ENCODE peak calls at places on chromosomes 7 and 10, in nine cellular contexts. T is heart right ventricle, A is ovary, V is ascending aorta, F is bronchial epithelial cell, C is GM06990, I is brain microvascular endothelial cell, J is aorta, P is upper lobe of right lung. G is an unnamed sample. For H3K27me3 and H3K36me3, the result is how much of the 10 kb centered on the place peaks cover.

GRCh38 chr10:609868-610545 is 79.5 kb downstream of the DIP2C start:
- DNase-seq in F (no peak), C (no peak), V (no peak), A (no peak), P (no peak), J (peak), I (no peak), T (no peak), G (no peak)

GRCh38 chr10:34598972-34599371 is 216.1 kb downstream of the PARD3 start:
- DNase-seq in J (no peak), P (no peak), T (no peak), A (no peak), V (no peak), C (no peak), I (peak), F (no peak), G (no peak)

GRCh38 chr10:52706347-52707070 is 66.1 kb downstream of the MBL2 start:
- DNase-seq in I (no peak), P (no peak), V (no peak), T (no peak), J (no peak), C (no peak), F (no peak), A (no peak), G (no peak)

GRCh38 chr7:116948934-116949333 is 4.4 kb upstream of the ST7 start:
- DNase-seq in T (peak), P (no peak), F (no peak), J (no peak), A (no peak), V (no peak), C (no peak), I (no peak), G (peak)

GRCh38 chr10:34760606-34761005 is 54.5 kb downstream of the PARD3 start:
- DNase-seq in V (no peak), F (peak), J (no peak), T (no peak), C (no peak), P (no peak), I (no peak), A (no peak), G (no peak)

GRCh38 chr7:149294641-149295480 is 32.9 kb downstream of the ZNF783 start:
- DNase-seq in V (peak), C (no peak), T (no peak), P (peak), I (no peak), J (no peak), F (no peak), A (no peak), G (no peak)

GRCh38 chr7:157554393-157555238 is 217.8 kb downstream of the DNAJB6 start:
- DNase-seq in V (peak), P (peak), A (no peak), J (no peak), I (no peak), C (no peak), F (no peak), T (no peak), G (no peak)

GRCh38 chr7:30988346-30989005 is 24.7 kb downstream of the GHRHR start:
- DNase-seq in J (no peak), P (peak), A (peak), C (no peak), F (no peak), I (no peak), T (no peak), V (no peak), G (peak)

GRCh38 chr10:43867667-43868361 is 219.1 kb upstream of the ZNF32 start:
- DNase-seq in I (peak), P (no peak), C (no peak), J (no peak), A (no peak), F (no peak), V (no peak), T (no peak), G (no peak)

GRCh38 chr7:69586315-69586714 is 12.0 kb upstream of the AUTS2 start:
- DNase-seq in I (no peak), V (no peak), F (no peak), C (no peak), P (no peak), T (no peak), J (no peak), A (no peak), G (no peak)

GRCh38 chr7:16528520-16528919 is 1.9 kb downstream of the LRRC72 start:
- DNase-seq in F (peak), A (no peak), I (peak), J (no peak), T (no peak), V (no peak), P (no peak), C (no peak), G (no peak)

GRCh38 chr7:139681812-139682135 is 96.0 kb downstream of the HIPK2 start:
- DNase-seq in I (no peak), C (no peak), V (no peak), F (no peak), T (no peak), A (no peak), J (no peak), P (no peak), G (no peak)

GRCh38 chr7:44466300-44467216 is 23.9 kb downstream of the NUDCD3 start:
- DNase-seq in V (no peak), C (no peak), T (no peak), J (no peak), F (no peak), P (no peak), A (no peak), I (peak), G (no peak)

GRCh38 chr7:96739609-96740008 is 30.0 kb upstream of the SEM1 start:
- DNase-seq in J (no peak), T (no peak), I (no peak), C (no peak), A (no peak), P (no peak), F (no peak), V (no peak), G (no peak)

GRCh38 chr7:149330914-149331567 is 69.0 kb downstream of the ZNF783 start:
- DNase-seq in A (no peak), F (peak), J (no peak), T (no peak), I (no peak), P (no peak), V (no peak), C (no peak), G (no peak)

GRCh38 chr7:150367677-150368097 is 935 bp upstream of the REPIN1 start:
- DNase-seq in V (no peak), I (no peak), J (no peak), T (no peak), P (no peak), F (peak), A (no peak), C (no peak), G (no peak)

GRCh38 chr10:86868353-86868752 is 89.1 kb downstream of the MMRN2 start:
- DNase-seq in P (no peak), I (peak), F (no peak), T (peak), C (no peak), A (peak), J (no peak), V (peak), G (no peak)

GRCh38 chr7:111730476-111731300 is 168.4 kb upstream of the IMMP2L start:
- DNase-seq in I (no peak), F (peak), P (no peak), J (no peak), T (no peak), A (no peak), V (no peak), C (no peak), G (no peak)

GRCh38 chr10:133364645-133365431 is 7.0 kb upstream of the FUOM start:
- DNase-seq in P (no peak), A (no peak), F (no peak), J (no peak), C (no peak), T (no peak), V (no peak), I (no peak), G (no peak)

GRCh38 chr7:127799535-127800305 is 147.7 kb downstream of the SND1 start:
- DNase-seq in T (no peak), J (no peak), A (no peak), V (no peak), F (no peak), P (no peak), I (no peak), C (no peak), G (peak)

GRCh38 chr7:28488061-28488791 is 75.9 kb downstream of the CREB5 start:
- DNase-seq in T (no peak), P (no peak), V (no peak), F (peak), A (no peak), C (no peak), I (no peak), J (no peak), G (peak)

GRCh38 chr7:78019457-78020130 is 221.0 kb downstream of the PHTF2 start:
- DNase-seq in C (peak), I (peak), A (peak), F (peak), J (peak), V (peak), P (peak), T (peak), G (peak)

GRCh38 chr7:44608916-44609648 is 2.7 kb downstream of the OGDH start:
- DNase-seq in F (no peak), C (no peak), J (no peak), T (no peak), V (no peak), A (no peak), I (no peak), P (no peak), G (no peak)

GRCh38 chr10:45058580-45058979 is 57.9 kb downstream of the ZNF22 start:
- DNase-seq in A (no peak), P (no peak), T (no peak), J (no peak), C (no peak), I (no peak), V (no peak), F (peak), G (no peak)

GRCh38 chr10:97679594-97679993 is 7.4 kb downstream of the AVPI1 start:
- DNase-seq in I (no peak), P (no peak), T (no peak), V (no peak), J (no peak), F (no peak), A (no peak), C (no peak), G (no peak)

GRCh38 chr10:17682236-17682946 is 38.4 kb downstream of the STAM start:
- DNase-seq in F (peak), T (no peak), I (no peak), V (no peak), J (no peak), A (no peak), P (no peak), C (no peak), G (no peak)

GRCh38 chr7:67621704-67622103 is 625.1 kb downstream of the TYW1 start:
- DNase-seq in A (no peak), T (no peak), P (no peak), F (no peak), J (no peak), I (no peak), C (no peak), V (no peak), G (no peak)

GRCh38 chr7:156194813-156195212 is 382.6 kb upstream of the SHH start:
- DNase-seq in T (no peak), P (no peak), J (no peak), F (no peak), C (no peak), V (no peak), A (no peak), I (no peak), G (no peak)

GRCh38 chr7:30841025-30841735 is 70.0 kb downstream of the MINDY4 start:
- DNase-seq in P (no peak), C (no peak), J (peak), I (no peak), V (peak), A (no peak), T (no peak), F (no peak), G (no peak)

GRCh38 chr7:28774529-28775057 is 183.5 kb downstream of the TRIL start:
- DNase-seq in J (no peak), A (no peak), T (no peak), I (no peak), P (no peak), F (no peak), C (no peak), V (no peak), G (no peak)

GRCh38 chr7:140506788-140507464 is 27.6 kb upstream of the MKRN1 start:
- DNase-seq in T (peak), V (peak), A (peak), C (no peak), F (peak), P (no peak), I (peak), J (peak), G (peak)

GRCh38 chr10:21304198-21304597 is 221.3 kb downstream of the SKIDA1 start:
- DNase-seq in P (no peak), I (no peak), J (no peak), F (peak), C (no peak), A (no peak), T (no peak), V (no peak), G (no peak)

GRCh38 chr10:132765435-132765834 is 20.5 kb downstream of the NKX6-2 start:
- DNase-seq in J (no peak), A (no peak), F (no peak), C (no peak), P (no peak), V (no peak), I (no peak), T (no peak), G (no peak)

GRCh38 chr7:151137841-151138540 is 29.5 kb downstream of the GBX1 start:
- DNase-seq in C (no peak), F (no peak), I (no peak), V (peak), P (peak), J (no peak), A (peak), T (no peak), G (no peak)

GRCh38 chr10:77422491-77423338 is 214.9 kb downstream of the KCNMA1 start:
- DNase-seq in C (no peak), T (no peak), J (no peak), F (no peak), V (no peak), I (peak), A (peak), P (no peak), G (peak)

GRCh38 chr7:66974986-66975590 is 20.3 kb downstream of the SBDS start:
- DNase-seq in C (no peak), V (no peak), P (no peak), F (no peak), I (no peak), A (no peak), T (no peak), J (no peak), G (no peak)

GRCh38 chr10:60286436-60287023 is 103.1 kb downstream of the ANK3 start:
- DNase-seq in J (no peak), C (no peak), F (no peak), T (no peak), A (no peak), V (no peak), P (no peak), I (no peak), G (no peak)

GRCh38 chr10:75033399-75034130 is 77.9 kb upstream of the SAMD8 start:
- DNase-seq in P (no peak), J (no peak), F (no peak), I (no peak), V (no peak), A (no peak), T (peak), C (no peak), G (no peak)

GRCh38 chr7:25031432-25031831 is 51.5 kb upstream of the OSBPL3 start:
- DNase-seq in I (no peak), F (no peak), A (no peak), J (no peak), V (no peak), C (no peak), P (no peak), T (no peak), G (no peak)

DNA sequence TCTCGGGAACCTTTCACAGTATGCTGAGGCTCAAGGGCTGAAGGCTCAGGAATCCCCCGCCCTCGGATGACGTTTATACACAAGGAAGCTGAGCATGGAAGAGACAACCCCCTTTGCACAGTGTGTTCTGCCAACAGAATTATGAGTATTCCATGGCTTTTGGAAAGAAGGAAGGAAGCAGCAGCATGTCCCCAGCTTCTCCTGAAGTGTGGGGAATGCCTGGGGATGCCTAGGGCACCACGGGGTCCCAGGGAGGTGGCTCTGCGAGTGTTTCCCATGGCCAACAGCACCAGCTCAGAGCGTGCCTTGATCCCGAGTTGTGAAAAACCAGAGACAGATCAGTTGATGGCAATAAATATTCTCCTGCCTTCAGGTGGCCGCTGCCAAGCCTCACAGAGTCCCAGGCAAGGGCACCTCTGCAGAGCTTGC is 88.8 kb upstream of the DDC start:
- DNase-seq in P (no peak), I (peak), A (peak), J (peak), C (no peak), F (no peak), V (peak), T (peak), G (peak)
- H3K27me3 ChIP-seq in P (under half), I (under half), A (under half), J (under half), C (under half), F (under half), V (under half), T (under half), G (under half)

GRCh38 chr10:94327649-94328048 is 35.1 kb downstream of the NOC3L start:
- DNase-seq in A (no peak), F (no peak), I (no peak), T (no peak), P (no peak), J (no peak), C (no peak), V (no peak), G (no peak)
- H3K36me3 ChIP-seq in A (under half), F (under half), I (under half), T (under half), P (half or more), J (under half), C (under half), V (under half), G (under half)

GRCh38 chr7:1291040-1291689 is 58.5 kb downstream of the UNCX start:
- DNase-seq in V (no peak), I (no peak), T (no peak), A (no peak), P (no peak), C (no peak), J (peak), F (no peak), G (no peak)
- H3K27me3 ChIP-seq in V (under half), I (under half), T (half or more), A (under half), P (half or more), C (under half), J (under half), F (under half), G (under half)

GRCh38 chr7:130195396-130195795 is 9.8 kb downstream of the TMEM209 start:
- DNase-seq in I (no peak), V (no peak), P (no peak), C (no peak), J (no peak), F (no peak), A (no peak), T (no peak), G (no peak)
- H3K36me3 ChIP-seq in I (under half), V (under half), P (half or more), C (under half), J (under half), F (under half), A (under half), T (under half), G (under half)

DNA sequence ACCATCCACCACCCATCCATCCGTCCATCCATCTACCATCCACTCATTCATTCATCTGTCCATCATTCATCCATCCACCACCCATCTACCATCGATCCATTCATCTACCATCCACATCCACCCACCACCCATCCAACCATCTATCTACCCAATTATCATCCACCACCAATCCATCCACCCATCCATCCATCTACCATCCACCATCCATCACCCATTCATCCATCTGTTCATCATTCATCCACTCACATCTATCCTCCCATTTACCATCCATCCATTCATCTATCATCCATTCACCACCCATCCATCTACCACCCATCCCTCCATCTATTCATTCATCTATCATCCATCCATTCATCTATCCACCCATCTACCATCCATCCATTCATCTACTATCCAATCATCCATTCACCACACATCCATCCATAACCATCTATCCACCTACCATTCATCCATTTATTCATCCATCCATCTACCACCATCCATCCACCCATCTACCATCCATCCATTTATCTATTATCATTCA is 188.8 kb downstream of the JCAD start:
- DNase-seq in J (no peak), F (no peak), I (no peak), V (no peak), A (no peak), C (no peak), T (no peak), P (no peak), G (no peak)
- H3K27me3 ChIP-seq in J (under half), F (under half), I (under half), V (under half), A (under half), C (under half), T (under half), P (under half), G (under half)

GRCh38 chr10:121961456-121961855 is 13.6 kb downstream of the NSMCE4A start:
- DNase-seq in A (no peak), I (no peak), C (no peak), T (no peak), J (no peak), F (no peak), P (no peak), V (no peak), G (no peak)

DNA sequence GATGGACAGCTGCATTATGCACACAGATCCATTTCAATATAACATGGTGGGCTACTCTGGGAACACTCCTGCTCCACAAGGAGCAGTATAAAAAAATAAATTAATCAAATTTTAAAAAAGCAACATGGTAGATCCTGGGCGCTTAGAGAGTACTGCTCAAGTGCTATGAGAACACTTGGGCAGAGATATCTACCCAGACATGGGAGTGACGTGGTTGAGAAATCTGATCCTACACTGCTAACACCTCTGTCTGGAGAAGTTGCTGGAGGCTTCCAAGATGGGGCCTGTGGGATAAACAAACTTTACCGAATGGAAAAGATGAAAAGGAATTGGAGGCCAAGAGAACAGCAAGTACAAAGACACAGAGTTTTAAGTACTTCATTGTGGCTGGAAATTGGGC is 9.0 kb downstream of the NSMCE4A start:
- DNase-seq in P (no peak), V (no peak), J (no peak), T (no peak), F (no peak), A (no peak), I (no peak), C (no peak), G (no peak)
- H3K36me3 ChIP-seq in P (half or more), V (half or more), J (under half), T (under half), F (under half), A (under half), I (under half), C (under half), G (under half)

GRCh38 chr7:11935905-11936304 is 103.9 kb upstream of the THSD7A start:
- DNase-seq in J (no peak), T (no peak), P (no peak), I (no peak), C (no peak), F (peak), V (no peak), A (no peak), G (no peak)
- H3K27me3 ChIP-seq in J (under half), T (under half), P (under half), I (under half), C (under half), F (under half), V (under half), A (under half), G (under half)

G was measured in body of pancreas.